ENCODE peak calls at places on chromosomes 2 and 18, in eight cellular contexts. E, K, Q, V, I, D, Y and G are unnamed samples.
A peak's percentile ranks its signal among the peaks of the same experiment; 100 is the strongest.

GRCh38 chr18:79378416-79379250 is 17.1 kb upstream of the NFATC1 start:
- DNase-seq in E (peak; percentile 80), K (peak; percentile 92), Q (no peak), V (no peak), I (no peak), D (peak; percentile 74), Y (peak; percentile 78), G (no peak)

GRCh38 chr2:188042412-188042811 is 249.3 kb upstream of the GULP1 start:
- DNase-seq in E (no peak), K (no peak), Q (no peak), V (no peak), I (no peak), D (peak; percentile 82), Y (no peak), G (no peak)

GRCh38 chr2:132589060-132589765 is 80.8 kb downstream of the LYPD1 start:
- DNase-seq in E (no peak), K (no peak), Q (no peak), V (no peak), I (no peak), D (no peak), Y (no peak), G (peak; percentile 57)

GRCh38 chr2:169732583-169733358 is 861 bp upstream of the KLHL23 start:
- DNase-seq in E (no peak), K (no peak), Q (peak; percentile 68), V (no peak), I (no peak), D (no peak), Y (no peak), G (peak; percentile 89)

GRCh38 chr2:121128741-121129659 is 156.0 kb downstream of the TFCP2L1 start:
- DNase-seq in E (peak; percentile 68), K (peak; percentile 70), Q (peak; percentile 45), V (no peak), I (peak; percentile 82), D (no peak), Y (no peak), G (no peak)

GRCh38 chr2:150482667-150483260 is 4.7 kb downstream of the RND3 start:
- DNase-seq in E (no peak), K (no peak), Q (no peak), V (no peak), I (no peak), D (peak; percentile 18), Y (no peak), G (no peak)

GRCh38 chr2:78315368-78315767 is 710.1 kb upstream of the REG3G start:
- DNase-seq in E (no peak), K (no peak), Q (no peak), V (no peak), I (no peak), D (no peak), Y (no peak), G (no peak)

GRCh38 chr18:37254256-37254880 is 311.2 kb downstream of the CELF4 start:
- DNase-seq in E (no peak), K (no peak), Q (no peak), V (no peak), I (no peak), D (no peak), Y (no peak), G (no peak)

GRCh38 chr2:234406085-234406484 is 90.8 kb downstream of the ARL4C start:
- DNase-seq in E (no peak), K (no peak), Q (no peak), V (no peak), I (no peak), D (no peak), Y (no peak), G (no peak)

GRCh38 chr18:48679236-48679635 is 140.4 kb downstream of the CTIF start:
- DNase-seq in E (no peak), K (no peak), Q (no peak), V (no peak), I (no peak), D (no peak), Y (peak; percentile 23), G (no peak)
- TF ChIP-seq CTCF in E (no peak), K (no peak), Q (no peak), V (no peak), I (no peak), D (no peak), Y (no peak), G (no peak)

DNA sequence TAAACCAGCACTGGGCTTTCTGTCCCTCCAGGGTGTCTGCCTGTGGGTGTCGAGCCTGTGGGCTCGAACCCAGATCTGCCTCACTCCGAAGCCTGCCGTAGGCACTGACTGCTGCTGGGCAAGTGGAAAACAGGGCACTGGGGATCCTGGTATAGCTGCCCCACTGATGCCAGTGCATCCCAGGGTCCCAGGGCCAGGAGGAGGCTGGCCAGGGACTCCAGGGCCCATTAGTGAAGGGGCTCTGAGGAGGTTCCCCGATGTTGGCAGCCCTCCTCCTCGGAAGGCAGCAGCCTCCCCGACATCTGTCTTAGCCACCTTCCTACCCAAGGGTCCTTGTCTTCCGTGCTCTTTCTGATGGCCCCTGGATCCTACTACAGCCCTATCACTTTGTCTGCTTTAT is 96.1 kb downstream of the RTN4 start:
- DNase-seq in E (no peak), K (no peak), Q (no peak), V (no peak), I (no peak), D (no peak), Y (no peak), G (no peak)
- H3K27me3 ChIP-seq in E (peaks cover 7% of the 10 kb centered on the region), K (no peaks in the 10 kb centered on the region), Q (no peaks in the 10 kb centered on the region), V (no peaks in the 10 kb centered on the region), I (no peaks in the 10 kb centered on the region), D (no peaks in the 10 kb centered on the region), Y (no peaks in the 10 kb centered on the region), G (no peaks in the 10 kb centered on the region)

DNA sequence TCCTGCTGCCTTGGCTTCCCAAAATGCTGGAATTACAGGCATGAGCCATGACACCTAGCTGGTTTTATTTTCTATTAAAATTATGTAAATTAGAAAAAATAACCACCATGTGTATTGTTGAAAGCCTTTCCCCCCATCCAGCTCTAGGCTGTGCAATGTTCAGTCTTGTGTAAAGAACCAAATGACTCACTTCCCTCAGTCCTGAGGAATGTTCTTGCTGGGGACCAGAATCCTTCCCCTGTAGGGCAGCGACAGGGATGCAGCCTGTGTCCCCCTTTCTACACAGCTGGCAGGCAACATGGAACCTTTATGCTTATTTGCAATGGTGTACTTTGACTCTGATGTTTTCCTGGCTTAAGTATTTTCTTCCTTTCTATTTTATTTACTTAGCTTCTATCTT is 29.4 kb downstream of the AOX1 start:
- DNase-seq in E (no peak), K (no peak), Q (peak; percentile 68), V (no peak), I (peak; percentile 82), D (peak; percentile 78), Y (no peak), G (peak; percentile 62)
- TF ChIP-seq CTCF in E (no peak), K (no peak), Q (no peak), V (peak; percentile 19), I (peak; percentile 21), D (peak; percentile 13), Y (no peak), G (no peak)

DNA sequence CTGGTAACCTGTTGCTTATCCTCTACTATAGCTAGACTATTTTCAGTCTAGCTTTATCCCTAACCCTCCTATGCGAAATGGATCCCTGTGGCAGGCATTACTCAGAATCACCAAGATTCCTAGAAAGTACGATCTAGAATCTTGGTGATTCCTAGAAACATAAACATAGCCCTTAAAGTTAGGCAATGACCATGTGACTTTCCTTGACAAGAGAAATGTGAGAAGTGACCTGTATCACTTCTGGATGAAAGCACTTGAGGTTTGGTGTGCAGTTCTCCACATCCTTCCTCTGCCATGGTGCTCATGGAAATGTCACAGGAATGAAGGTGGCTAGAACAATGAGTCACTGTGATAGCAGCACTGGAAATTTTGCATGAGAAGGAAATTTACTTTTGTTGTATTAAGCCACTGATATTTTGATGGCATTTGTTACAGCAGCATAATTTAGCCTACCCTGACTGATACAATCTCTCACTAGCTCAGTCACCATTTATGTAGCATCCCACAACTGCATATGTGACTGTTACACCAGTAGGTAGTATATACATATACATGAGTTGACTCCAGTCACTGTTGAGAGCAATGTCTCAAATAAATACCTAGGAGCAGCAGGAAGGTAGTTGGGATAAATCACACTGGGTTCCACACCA is 68.3 kb upstream of the MAPRE2 start:
- DNase-seq in E (no peak), K (no peak), Q (no peak), V (no peak), I (peak; percentile 37), D (no peak), Y (no peak), G (no peak)
- H3K27me3 ChIP-seq in E (peaks cover 75% of the 10 kb centered on the region), K (peaks cover 12% of the 10 kb centered on the region), Q (no peaks in the 10 kb centered on the region), V (no peaks in the 10 kb centered on the region), I (no peaks in the 10 kb centered on the region), D (peaks cover 25% of the 10 kb centered on the region), Y (no peaks in the 10 kb centered on the region), G (no peaks in the 10 kb centered on the region)

DNA sequence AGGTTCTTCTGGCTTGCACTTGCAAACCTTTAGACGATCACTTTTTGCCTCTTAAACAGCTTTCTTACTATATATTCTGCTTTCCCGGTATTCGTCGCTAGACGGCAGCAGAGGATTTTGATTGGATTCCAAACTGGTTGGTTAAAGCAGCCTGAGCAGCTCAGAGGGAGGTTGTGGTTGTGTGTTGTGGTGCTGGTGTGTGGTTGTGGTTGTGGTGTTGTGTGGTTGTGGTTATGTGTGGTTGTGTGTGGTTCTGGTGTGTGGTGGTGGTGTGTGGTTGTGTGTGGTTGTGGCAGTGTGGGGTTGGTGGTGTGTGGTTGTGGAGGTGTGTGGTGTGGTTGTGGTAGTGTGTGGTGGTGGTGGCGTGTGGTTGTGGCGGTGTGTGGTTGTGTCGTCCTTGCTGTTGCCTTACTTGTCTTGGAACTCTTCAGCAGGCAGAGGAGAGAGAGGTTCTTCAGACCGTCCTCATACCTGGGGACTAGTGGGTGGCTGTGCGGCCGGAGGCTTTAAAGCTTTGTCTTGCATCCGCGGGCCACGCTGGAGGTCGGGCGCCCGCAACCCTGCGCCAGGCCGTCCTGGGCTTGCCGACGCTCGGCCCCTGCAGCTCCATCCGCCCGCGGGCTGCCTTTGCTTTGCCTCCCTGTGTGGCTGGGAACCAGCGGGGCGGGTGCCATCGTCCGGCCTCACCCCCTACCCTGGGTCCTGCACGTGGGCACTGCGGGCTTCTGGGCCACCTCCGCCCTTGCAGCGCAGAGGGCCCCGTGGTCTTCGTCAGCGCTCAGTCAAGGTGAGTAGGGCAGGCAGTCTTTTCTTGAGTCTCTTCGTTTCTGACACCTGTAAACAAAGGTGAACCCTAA is 190.8 kb downstream of the ARHGAP28 start:
- DNase-seq in E (peak; percentile 73), K (peak; percentile 80), Q (peak; percentile 61), V (peak; percentile 53), I (peak; percentile 43), D (peak; percentile 68), Y (no peak), G (no peak)
- TF ChIP-seq CTCF in E (peak; percentile 92), K (peak; percentile 80), Q (peak; percentile 97), V (peak; percentile 61), I (peak; percentile 81), D (peak; percentile 82), Y (peak; percentile 59), G (peak; percentile 45)

DNA sequence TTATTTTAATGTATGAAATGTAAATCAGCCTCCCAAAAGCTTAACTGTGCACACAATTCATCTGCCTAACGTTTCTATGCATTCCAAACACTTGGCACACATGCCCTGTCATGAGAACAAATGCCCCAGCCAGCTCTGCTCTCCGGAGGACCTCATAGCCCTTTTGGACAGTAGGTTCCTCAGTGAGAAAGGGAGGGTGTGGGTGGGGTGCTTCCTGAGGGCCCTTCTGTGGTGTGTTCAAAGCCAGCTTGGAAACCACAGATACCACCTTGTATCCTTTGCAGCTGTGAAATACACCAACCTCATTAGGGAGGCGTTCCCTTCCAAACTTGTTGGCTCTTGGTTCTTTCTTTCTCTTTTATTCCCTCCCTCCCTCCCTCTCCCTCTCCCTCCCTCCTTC is 102.2 kb upstream of the ASB18 start:
- DNase-seq in E (no peak), K (peak; percentile 10), Q (no peak), V (no peak), I (no peak), D (no peak), Y (no peak), G (peak; percentile 90)
- H3K27me3 ChIP-seq in E (no peaks in the 10 kb centered on the region), K (no peaks in the 10 kb centered on the region), Q (peaks cover 9% of the 10 kb centered on the region), V (no peaks in the 10 kb centered on the region), I (peaks cover 78% of the 10 kb centered on the region), D (peaks cover 11% of the 10 kb centered on the region), Y (no peaks in the 10 kb centered on the region), G (no peaks in the 10 kb centered on the region)